ENCODE peak calls at places on chromosomes 2 and 18, in five cellular contexts. M is foreskin fibroblast; U is effector CD8-positive, alpha-beta T cell; A is CD8-positive, alpha-beta memory T cell; C is astrocyte. E is an unnamed sample.

GRCh38 chr2:176178807-176179271 is 9.6 kb upstream of the HOXD1 start:
- DNase-seq in M (no peak), U (no peak), A (no peak), C (peak), E (no peak)

GRCh38 chr2:198314559-198315153 is 510.3 kb downstream of the PLCL1 start:
- DNase-seq in M (peak), U (no peak), A (no peak), C (peak), E (no peak)

GRCh38 chr2:181036848-181037603 is 56.6 kb downstream of the UBE2E3 start:
- DNase-seq in M (peak), U (no peak), A (no peak), C (peak), E (no peak)

GRCh38 chr2:64391459-64391858 is 62.5 kb upstream of the LGALSL start:
- DNase-seq in M (no peak), U (no peak), A (no peak), C (no peak), E (no peak)

GRCh38 chr2:694174-694573 is 17.0 kb upstream of the TMEM18 start:
- DNase-seq in M (peak), U (no peak), A (no peak), C (no peak), E (no peak)

GRCh38 chr2:199366406-199366805 is 91.3 kb downstream of the SATB2 start:
- DNase-seq in M (no peak), U (no peak), A (no peak), C (peak), E (no peak)

GRCh38 chr2:239230318-239231052 is 170.3 kb downstream of the HDAC4 start:
- DNase-seq in M (no peak), U (no peak), A (no peak), C (no peak), E (no peak)

GRCh38 chr18:72155327-72155726 is 388.8 kb downstream of the CBLN2 start:
- DNase-seq in M (peak), U (no peak), A (no peak), C (no peak), E (no peak)

GRCh38 chr18:75124551-75124950 is 84.4 kb downstream of the PTGR3 start:
- DNase-seq in M (no peak), U (no peak), A (no peak), C (no peak), E (no peak)

GRCh38 chr2:38740851-38741541 is 10.2 kb downstream of the SRSF7 start:
- DNase-seq in M (peak), U (no peak), A (peak), C (no peak), E (peak)

GRCh38 chr2:13681936-13682335 is 950.6 kb upstream of the LRATD1 start:
- DNase-seq in M (peak), U (no peak), A (no peak), C (peak), E (no peak)

GRCh38 chr18:8694891-8695290 is 10.5 kb upstream of the MTCL1 start:
- DNase-seq in M (no peak), U (no peak), A (no peak), C (no peak), E (peak)

GRCh38 chr2:8028981-8029380 is 652.9 kb upstream of the ID2 start:
- DNase-seq in M (no peak), U (no peak), A (no peak), C (no peak), E (peak)

GRCh38 chr2:197433770-197434438 is 924 bp downstream of the SF3B1 start:
- DNase-seq in M (no peak), U (no peak), A (no peak), C (peak), E (no peak)

GRCh38 chr18:48838921-48839818 is 111.6 kb downstream of the SMAD7 start:
- DNase-seq in M (peak), U (no peak), A (peak), C (peak), E (no peak)

GRCh38 chr2:14634885-14635871 is 2.7 kb downstream of the LRATD1 start:
- DNase-seq in M (peak), U (no peak), A (peak), C (peak), E (peak)

GRCh38 chr2:145595296-145595695 is 1075.4 kb upstream of the ZEB2 start:
- DNase-seq in M (peak), U (no peak), A (no peak), C (peak), E (no peak)

GRCh38 chr2:180203972-180204371 is 196.9 kb upstream of the CWC22 start:
- DNase-seq in M (peak), U (no peak), A (no peak), C (peak), E (peak)

GRCh38 chr2:8572712-8573233 is 109.1 kb upstream of the ID2 start:
- DNase-seq in M (no peak), U (no peak), A (peak), C (no peak), E (no peak)

GRCh38 chr2:43114210-43114609 is 112.2 kb downstream of the ZFP36L2 start:
- DNase-seq in M (no peak), U (no peak), A (no peak), C (peak), E (no peak)

GRCh38 chr2:12857891-12858290 is 141.2 kb downstream of the TRIB2 start:
- DNase-seq in M (peak), U (no peak), A (no peak), C (no peak), E (no peak)

GRCh38 chr2:217478831-217479435 is 523.9 kb downstream of the TNS1 start:
- DNase-seq in M (no peak), U (no peak), A (no peak), C (no peak), E (no peak)

GRCh38 chr2:186455613-186456012 is 30.4 kb upstream of the ZC3H15 start:
- DNase-seq in M (no peak), U (no peak), A (no peak), C (no peak), E (no peak)

GRCh38 chr2:26724784-26725515 is 32.4 kb downstream of the KCNK3 start:
- DNase-seq in M (no peak), U (no peak), A (no peak), C (no peak), E (no peak)

GRCh38 chr2:158457092-158457825 is 507 bp downstream of the PKP4 start:
- DNase-seq in M (peak), U (no peak), A (peak), C (peak), E (no peak)

GRCh38 chr2:134576478-134576877 is 142.3 kb downstream of the TMEM163 start:
- DNase-seq in M (no peak), U (peak), A (no peak), C (no peak), E (no peak)

GRCh38 chr2:207768168-207768890 is 1.4 kb downstream of the FZD5 start:
- DNase-seq in M (peak), U (no peak), A (peak), C (peak), E (no peak)

GRCh38 chr2:235506291-235506996 is 12.6 kb downstream of the AGAP1 start:
- DNase-seq in M (peak), U (no peak), A (no peak), C (no peak), E (no peak)

GRCh38 chr2:166862582-166863132 is 25.6 kb upstream of the XIRP2 start:
- DNase-seq in M (no peak), U (no peak), A (no peak), C (no peak), E (no peak)

GRCh38 chr2:173752152-173752551 is 213.0 kb downstream of the SP3 start:
- DNase-seq in M (peak), U (no peak), A (no peak), C (no peak), E (no peak)

GRCh38 chr18:2301316-2301715 is 270.0 kb downstream of the METTL4 start:
- DNase-seq in M (no peak), U (no peak), A (no peak), C (no peak), E (no peak)

GRCh38 chr2:218860950-218861381 is 1.4 kb downstream of the WNT6 start:
- DNase-seq in M (peak), U (peak), A (no peak), C (peak), E (no peak)

GRCh38 chr2:180307096-180307495 is 300.0 kb upstream of the CWC22 start:
- DNase-seq in M (no peak), U (no peak), A (no peak), C (no peak), E (no peak)

GRCh38 chr2:169066817-169067356 is 2.5 kb upstream of the DHRS9 start:
- DNase-seq in M (no peak), U (no peak), A (no peak), C (no peak), E (no peak)